ENCODE peak calls at places on chromosomes 7 and 10, in five cellular contexts. One of them, this sample, is unnamed.

GRCh38 chr10:110388682-110389052 is 83.9 kb upstream of the SMNDC1 start:
- DNase-seq in type B pancreatic cell: no peak
- DNase-seq in DND-41: no peak
- DNase-seq in ovary: no peak
- DNase-seq in K562: peak; percentile 46
- DNase-seq in this sample: no peak

GRCh38 chr10:4144802-4145201 is 359.8 kb upstream of the KLF6 start:
- DNase-seq in type B pancreatic cell: no peak
- DNase-seq in ovary: no peak
- DNase-seq in DND-41: no peak
- DNase-seq in K562: no peak
- DNase-seq in this sample: peak; percentile 26

GRCh38 chr10:128908109-128908898 is 558.7 kb upstream of the MGMT start:
- DNase-seq in DND-41: peak; percentile 71
- DNase-seq in K562: no peak
- DNase-seq in ovary: no peak
- DNase-seq in type B pancreatic cell: no peak
- DNase-seq in this sample: no peak

GRCh38 chr10:123150229-123150985 is 2.5 kb downstream of the HMX2 start:
- DNase-seq in DND-41: no peak
- DNase-seq in K562: no peak
- DNase-seq in ovary: no peak
- DNase-seq in type B pancreatic cell: no peak
- DNase-seq in this sample: no peak

GRCh38 chr7:36128448-36129047 is 24.5 kb upstream of the EEPD1 start:
- DNase-seq in DND-41: no peak
- DNase-seq in ovary: peak; percentile 77
- DNase-seq in K562: peak; percentile 19
- DNase-seq in type B pancreatic cell: no peak
- DNase-seq in this sample: peak; percentile 94

GRCh38 chr10:124012066-124012465 is 81.3 kb downstream of the CHST15 start:
- DNase-seq in ovary: no peak
- DNase-seq in K562: no peak
- DNase-seq in type B pancreatic cell: no peak
- DNase-seq in DND-41: no peak
- DNase-seq in this sample: no peak

GRCh38 chr7:116583653-116584052 is 58.8 kb downstream of the CAV1 start:
- DNase-seq in DND-41: no peak
- DNase-seq in type B pancreatic cell: no peak
- DNase-seq in ovary: no peak
- DNase-seq in K562: no peak
- DNase-seq in this sample: no peak

GRCh38 chr7:114082934-114083647 is 164.3 kb upstream of the PPP1R3A start:
- DNase-seq in K562: no peak
- DNase-seq in ovary: peak; percentile 46
- DNase-seq in type B pancreatic cell: no peak
- DNase-seq in DND-41: no peak
- DNase-seq in this sample: peak; percentile 56

GRCh38 chr7:149225106-149225505 is 14.3 kb upstream of the ZNF212 start:
- DNase-seq in K562: no peak
- DNase-seq in type B pancreatic cell: no peak
- DNase-seq in ovary: no peak
- DNase-seq in DND-41: no peak
- DNase-seq in this sample: no peak

GRCh38 chr10:50437248-50437647 is 185.9 kb upstream of the ASAH2 start:
- DNase-seq in K562: no peak
- DNase-seq in DND-41: no peak
- DNase-seq in ovary: no peak
- DNase-seq in type B pancreatic cell: no peak
- DNase-seq in this sample: no peak

GRCh38 chr7:28096713-28097112 is 83.9 kb downstream of the JAZF1 start:
- DNase-seq in type B pancreatic cell: no peak
- DNase-seq in ovary: peak; percentile 55
- DNase-seq in K562: peak; percentile 55
- DNase-seq in DND-41: peak; percentile 42
- DNase-seq in this sample: peak; percentile 65

GRCh38 chr10:81814842-81815241 is 60.2 kb upstream of the NRG3 start:
- DNase-seq in DND-41: no peak
- DNase-seq in ovary: no peak
- DNase-seq in K562: no peak
- DNase-seq in type B pancreatic cell: no peak
- DNase-seq in this sample: no peak

GRCh38 chr7:149587331-149587645 is 89.7 kb upstream of the ZNF746 start:
- DNase-seq in DND-41: no peak
- DNase-seq in type B pancreatic cell: no peak
- DNase-seq in K562: no peak
- DNase-seq in ovary: no peak
- DNase-seq in this sample: no peak

GRCh38 chr7:155872678-155873369 is 60.6 kb upstream of the SHH start:
- DNase-seq in DND-41: no peak
- DNase-seq in ovary: no peak
- DNase-seq in type B pancreatic cell: no peak
- DNase-seq in K562: no peak
- DNase-seq in this sample: no peak

GRCh38 chr7:118080947-118081346 is 103.0 kb upstream of the LSM8 start:
- DNase-seq in K562: peak; percentile 78
- DNase-seq in type B pancreatic cell: no peak
- DNase-seq in ovary: no peak
- DNase-seq in DND-41: peak; percentile 12
- DNase-seq in this sample: peak; percentile 87

GRCh38 chr7:39099146-39099545 is 121.4 kb downstream of the POU6F2 start:
- DNase-seq in DND-41: no peak
- DNase-seq in K562: no peak
- DNase-seq in type B pancreatic cell: no peak
- DNase-seq in ovary: no peak
- DNase-seq in this sample: no peak

GRCh38 chr7:13749666-13750065 is 239.8 kb downstream of the ETV1 start:
- DNase-seq in K562: no peak
- DNase-seq in type B pancreatic cell: no peak
- DNase-seq in ovary: no peak
- DNase-seq in DND-41: no peak
- DNase-seq in this sample: no peak

GRCh38 chr10:85926986-85927385 is 439.6 kb downstream of the GRID1 start:
- DNase-seq in DND-41: no peak
- DNase-seq in ovary: no peak
- DNase-seq in K562: no peak
- DNase-seq in type B pancreatic cell: no peak
- DNase-seq in this sample: no peak

GRCh38 chr10:30763933-30764332 is 134.4 kb upstream of the LYZL2 start:
- DNase-seq in DND-41: no peak
- DNase-seq in K562: no peak
- DNase-seq in type B pancreatic cell: no peak
- DNase-seq in ovary: no peak
- DNase-seq in this sample: no peak

GRCh38 chr10:94061026-94061425 is 67.3 kb downstream of the PLCE1 start:
- DNase-seq in type B pancreatic cell: no peak
- DNase-seq in ovary: no peak
- DNase-seq in DND-41: no peak
- DNase-seq in K562: no peak
- DNase-seq in this sample: no peak

GRCh38 chr7:12229046-12229445 is 18.0 kb downstream of the TMEM106B start:
- DNase-seq in type B pancreatic cell: no peak
- DNase-seq in DND-41: no peak
- DNase-seq in K562: no peak
- DNase-seq in ovary: no peak
- DNase-seq in this sample: peak; percentile 29

GRCh38 chr10:106424076-106424475 is 740.4 kb downstream of the SORCS1 start:
- DNase-seq in K562: no peak
- DNase-seq in ovary: no peak
- DNase-seq in DND-41: no peak
- DNase-seq in type B pancreatic cell: no peak
- DNase-seq in this sample: peak; percentile 85

GRCh38 chr10:6643962-6644361 is 63.9 kb upstream of the PRKCQ start:
- DNase-seq in K562: no peak
- DNase-seq in DND-41: no peak
- DNase-seq in type B pancreatic cell: no peak
- DNase-seq in ovary: no peak
- DNase-seq in this sample: no peak

GRCh38 chr7:36438211-36438610 is 48.5 kb downstream of the ANLN start:
- DNase-seq in ovary: no peak
- DNase-seq in K562: no peak
- DNase-seq in type B pancreatic cell: no peak
- DNase-seq in DND-41: no peak
- DNase-seq in this sample: no peak

GRCh38 chr7:141348728-141349127 is 202.5 kb upstream of the AGK start:
- DNase-seq in type B pancreatic cell: no peak
- DNase-seq in K562: no peak
- DNase-seq in DND-41: no peak
- DNase-seq in ovary: no peak
- DNase-seq in this sample: no peak

GRCh38 chr10:77351386-77351785 is 286.2 kb downstream of the KCNMA1 start:
- DNase-seq in K562: no peak
- DNase-seq in DND-41: no peak
- DNase-seq in ovary: no peak
- DNase-seq in type B pancreatic cell: no peak
- DNase-seq in this sample: peak; percentile 72

GRCh38 chr7:92058040-92058439 is 76.2 kb downstream of the CYP51A1 start:
- DNase-seq in K562: no peak
- DNase-seq in ovary: no peak
- DNase-seq in DND-41: peak; percentile 39
- DNase-seq in type B pancreatic cell: no peak
- DNase-seq in this sample: no peak

GRCh38 chr10:26621889-26622681 is 75.4 kb upstream of the PDSS1 start:
- DNase-seq in K562: peak; percentile 14
- DNase-seq in type B pancreatic cell: no peak
- DNase-seq in ovary: no peak
- DNase-seq in DND-41: no peak
- DNase-seq in this sample: no peak

GRCh38 chr7:92296898-92297435 is 51.2 kb downstream of the ANKIB1 start:
- DNase-seq in K562: no peak
- DNase-seq in type B pancreatic cell: no peak
- DNase-seq in ovary: no peak
- DNase-seq in DND-41: no peak
- DNase-seq in this sample: no peak

GRCh38 chr7:71784781-71785180 is 627.4 kb downstream of the CALN1 start:
- DNase-seq in DND-41: no peak
- DNase-seq in type B pancreatic cell: no peak
- DNase-seq in K562: no peak
- DNase-seq in ovary: no peak
- DNase-seq in this sample: no peak

GRCh38 chr7:71783779-71784178 is 628.4 kb downstream of the CALN1 start:
- DNase-seq in K562: no peak
- DNase-seq in type B pancreatic cell: no peak
- DNase-seq in DND-41: no peak
- DNase-seq in ovary: no peak
- DNase-seq in this sample: no peak

GRCh38 chr7:71784180-71784579 is 628.0 kb downstream of the CALN1 start:
- DNase-seq in K562: no peak
- DNase-seq in ovary: no peak
- DNase-seq in DND-41: no peak
- DNase-seq in type B pancreatic cell: no peak
- DNase-seq in this sample: no peak

GRCh38 chr7:71787513-71787912 is 624.6 kb downstream of the CALN1 start:
- DNase-seq in ovary: no peak
- DNase-seq in K562: peak; percentile 17
- DNase-seq in DND-41: peak; percentile 8
- DNase-seq in type B pancreatic cell: no peak
- DNase-seq in this sample: no peak

GRCh38 chr7:71785216-71785615 is 626.9 kb downstream of the CALN1 start:
- DNase-seq in K562: no peak
- DNase-seq in DND-41: no peak
- DNase-seq in type B pancreatic cell: no peak
- DNase-seq in ovary: no peak
- DNase-seq in this sample: no peak
- TF ChIP-seq CTCF in K562: no peak
- TF ChIP-seq CTCF in DND-41: peak; percentile 24
- TF ChIP-seq CTCF in type B pancreatic cell: no peak
- TF ChIP-seq CTCF in ovary: no peak
- TF ChIP-seq CTCF in this sample: no peak

DNA sequence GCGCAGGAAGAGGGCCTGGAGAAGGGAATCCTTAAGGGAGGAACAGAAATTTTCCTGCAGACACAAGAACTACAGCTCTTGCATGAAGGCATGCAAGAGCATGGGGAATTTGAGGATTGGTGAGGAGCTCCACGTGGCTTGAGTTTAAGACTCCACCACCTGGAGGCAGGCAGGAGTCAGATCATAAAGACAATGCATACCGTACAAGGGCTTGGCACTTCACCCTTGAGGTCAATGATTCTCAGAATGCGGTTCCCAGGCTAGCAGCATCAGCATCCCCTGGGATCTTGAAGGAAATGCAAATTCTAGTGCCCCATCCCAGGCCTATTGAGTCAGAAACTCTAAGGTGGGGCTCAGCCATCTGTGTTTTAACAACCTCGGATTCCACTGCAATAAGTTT is 143.8 kb downstream of the C7orf25 start:
- DNase-seq in type B pancreatic cell: no peak
- DNase-seq in K562: no peak
- DNase-seq in DND-41: no peak
- DNase-seq in ovary: no peak
- DNase-seq in this sample: no peak
- TF ChIP-seq CTCF in type B pancreatic cell: no peak
- TF ChIP-seq CTCF in K562: no peak
- TF ChIP-seq CTCF in DND-41: no peak
- TF ChIP-seq CTCF in ovary: no peak
- TF ChIP-seq CTCF in this sample: no peak

DNA sequence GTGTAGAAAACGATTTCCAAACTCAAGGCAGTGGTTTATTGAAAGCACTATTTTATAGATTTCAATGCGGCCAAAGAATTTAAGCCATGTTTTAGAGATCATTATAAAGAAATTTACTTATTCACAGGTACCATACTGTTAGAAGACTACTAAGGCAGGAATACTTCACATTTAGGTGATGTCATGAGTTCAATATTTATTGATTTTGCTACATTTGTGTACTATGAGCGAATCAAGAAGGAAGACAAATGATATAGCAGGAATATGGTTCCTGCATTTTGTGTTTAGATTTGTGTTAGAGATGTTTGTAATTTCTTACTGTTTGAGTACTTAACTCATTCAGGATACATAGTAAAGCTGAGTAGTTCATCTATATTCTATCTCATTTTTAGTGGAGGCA is 1.7 kb upstream of the FBXW4 start:
- DNase-seq in ovary: no peak
- DNase-seq in DND-41: no peak
- DNase-seq in type B pancreatic cell: no peak
- DNase-seq in K562: no peak
- DNase-seq in this sample: no peak
- TF ChIP-seq CTCF in ovary: no peak
- TF ChIP-seq CTCF in DND-41: no peak
- TF ChIP-seq CTCF in type B pancreatic cell: no peak
- TF ChIP-seq CTCF in K562: no peak
- TF ChIP-seq CTCF in this sample: no peak

GRCh38 chr7:54880326-54880989 is 121.4 kb upstream of the SEC61G start:
- DNase-seq in DND-41: no peak
- DNase-seq in ovary: no peak
- DNase-seq in type B pancreatic cell: no peak
- DNase-seq in K562: no peak
- DNase-seq in this sample: no peak

GRCh38 chr7:54878339-54878738 is 119.3 kb upstream of the SEC61G start:
- DNase-seq in K562: no peak
- DNase-seq in DND-41: no peak
- DNase-seq in type B pancreatic cell: no peak
- DNase-seq in ovary: no peak
- DNase-seq in this sample: peak; percentile 35

GRCh38 chr7:54879776-54880175 is 120.8 kb upstream of the SEC61G start:
- DNase-seq in type B pancreatic cell: no peak
- DNase-seq in ovary: no peak
- DNase-seq in DND-41: no peak
- DNase-seq in K562: no peak
- DNase-seq in this sample: no peak

GRCh38 chr7:54874804-54875203 is 115.8 kb upstream of the SEC61G start:
- DNase-seq in type B pancreatic cell: no peak
- DNase-seq in DND-41: no peak
- DNase-seq in K562: no peak
- DNase-seq in ovary: no peak
- DNase-seq in this sample: no peak

GRCh38 chr7:54877683-54878082 is 118.7 kb upstream of the SEC61G start:
- DNase-seq in K562: no peak
- DNase-seq in DND-41: no peak
- DNase-seq in type B pancreatic cell: no peak
- DNase-seq in ovary: no peak
- DNase-seq in this sample: no peak
- TF ChIP-seq CTCF in K562: no peak
- TF ChIP-seq CTCF in DND-41: no peak
- TF ChIP-seq CTCF in type B pancreatic cell: peak; percentile 16
- TF ChIP-seq CTCF in ovary: no peak
- TF ChIP-seq CTCF in this sample: no peak